ENCODE peak calls at places on chromosomes 13 and 19, in four cellular contexts. V is erythroblast, Q is nephron progenitor cell, L is fibroblast of pulmonary artery. C is an unnamed sample.
A peak's percentile ranks its signal among the peaks of the same experiment; 100 is the strongest.

GRCh38 chr13:35379663-35380062 is 96.8 kb downstream of the MAB21L1 start:
- DNase-seq in V (no peak), Q (no peak), L (no peak), C (no peak)

GRCh38 chr13:106617561-106617960 is 49.6 kb upstream of the ARGLU1 start:
- DNase-seq in V (no peak), Q (no peak), L (peak; percentile 74), C (no peak)

GRCh38 chr19:38849147-38849745 is 540 bp downstream of the HNRNPL start:
- DNase-seq in V (peak; percentile 98), Q (peak; percentile 98), L (peak; percentile 96), C (peak; percentile 93)

GRCh38 chr13:80840313-80840976 is 499.5 kb upstream of the SPRY2 start:
- DNase-seq in V (no peak), Q (no peak), L (peak; percentile 99), C (no peak)

GRCh38 chr13:89831157-89831556 is 1516.3 kb upstream of the MIR17HG start:
- DNase-seq in V (no peak), Q (no peak), L (no peak), C (no peak)

GRCh38 chr13:106186366-106187030 is 349.0 kb downstream of the EFNB2 start:
- DNase-seq in V (no peak), Q (no peak), L (peak; percentile 25), C (no peak)

GRCh38 chr13:50732712-50733111 is 110.8 kb downstream of the DLEU7 start:
- DNase-seq in V (no peak), Q (no peak), L (peak; percentile 78), C (no peak)

GRCh38 chr19:5035105-5035761 is 66.3 kb downstream of the KDM4B start:
- DNase-seq in V (no peak), Q (no peak), L (no peak), C (no peak)

GRCh38 chr13:41514853-41515395 is 57.6 kb downstream of the RGCC start:
- DNase-seq in V (no peak), Q (peak; percentile 16), L (no peak), C (no peak)

GRCh38 chr13:92974905-92975429 is 251.6 kb upstream of the GPC6 start:
- DNase-seq in V (no peak), Q (no peak), L (no peak), C (no peak)